ENCODE peak calls at places on chromosomes 16 and 17, in ten cellular contexts. E is transverse colon; Y is CD4-positive, CD25-positive, alpha-beta regulatory T cell; R is pancreas; K is heart left ventricle; G is DND-41; P is CD8-positive, alpha-beta memory T cell; I is brain microvascular endothelial cell; L is mucosa of descending colon; Z is fibroblast of lung. A is an unnamed sample.

GRCh38 chr17:19024101-19025078 is 19.8 kb upstream of the FAM83G start:
- DNase-seq in R (peak; percentile 10), K (no peak), L (no peak), P (peak; percentile 45), Y (peak; percentile 14), I (peak; percentile 25), Z (no peak), G (no peak), E (no peak), A (peak; percentile 26)

GRCh38 chr17:67867591-67867990 is 42.3 kb downstream of the BPTF start:
- DNase-seq in Z (no peak), G (no peak), L (no peak), R (no peak), P (peak; percentile 22), K (no peak), Y (no peak), E (no peak), I (no peak), A (peak; percentile 83)

GRCh38 chr16:56999409-57000270 is 10.3 kb downstream of the NLRC5 start:
- DNase-seq in G (no peak), I (no peak), P (peak; percentile 53), Z (no peak), E (no peak), R (no peak), Y (peak; percentile 31), K (no peak), L (no peak), A (no peak)

GRCh38 chr16:80966617-80967016 is 40.1 kb downstream of the CMC2 start:
- DNase-seq in E (no peak), K (no peak), Z (no peak), Y (no peak), I (no peak), P (no peak), R (no peak), L (no peak), G (no peak), A (no peak)

GRCh38 chr17:27473748-27474609 is 17.7 kb downstream of the KSR1 start:
- DNase-seq in G (peak; percentile 53), K (peak; percentile 64), R (peak; percentile 65), L (peak; percentile 38), Y (peak; percentile 43), I (no peak), E (no peak), P (peak; percentile 34), Z (no peak), A (peak; percentile 50)

GRCh38 chr17:81337449-81337848 is 42.3 kb upstream of the SLC38A10 start:
- DNase-seq in I (no peak), Z (no peak), G (no peak), P (no peak), E (peak; percentile 67), K (peak; percentile 10), L (peak; percentile 74), R (peak; percentile 91), Y (no peak), A (no peak)

GRCh38 chr17:63419949-63420867 is 25.9 kb downstream of the CYB561 start:
- DNase-seq in R (no peak), G (no peak), Z (no peak), Y (peak; percentile 15), E (no peak), K (no peak), I (no peak), L (no peak), P (peak; percentile 38), A (peak; percentile 66)

GRCh38 chr17:43363926-43364285 is 34.9 kb upstream of the ARL4D start:
- DNase-seq in E (no peak), L (no peak), K (no peak), G (no peak), Z (no peak), Y (no peak), R (no peak), I (no peak), P (no peak), A (no peak)

GRCh38 chr16:23298290-23298689 is 3.8 kb upstream of the SCNN1B start:
- DNase-seq in R (no peak), P (no peak), Z (no peak), Y (no peak), I (no peak), L (no peak), E (no peak), G (no peak), K (no peak), A (no peak)

GRCh38 chr16:23301251-23302044 is 654 bp upstream of the SCNN1B start:
- DNase-seq in Z (no peak), I (no peak), E (no peak), R (no peak), L (no peak), P (no peak), Y (no peak), G (no peak), K (no peak), A (no peak)

GRCh38 chr16:23303685-23304084 is 1.6 kb downstream of the SCNN1B start:
- DNase-seq in R (no peak), E (no peak), L (no peak), K (no peak), Y (no peak), G (no peak), P (no peak), I (no peak), Z (no peak), A (no peak)

GRCh38 chr16:23304620-23305019 is 2.5 kb downstream of the SCNN1B start:
- DNase-seq in P (no peak), G (no peak), K (no peak), E (no peak), Z (no peak), L (no peak), Y (no peak), I (no peak), R (no peak), A (no peak)

DNA sequence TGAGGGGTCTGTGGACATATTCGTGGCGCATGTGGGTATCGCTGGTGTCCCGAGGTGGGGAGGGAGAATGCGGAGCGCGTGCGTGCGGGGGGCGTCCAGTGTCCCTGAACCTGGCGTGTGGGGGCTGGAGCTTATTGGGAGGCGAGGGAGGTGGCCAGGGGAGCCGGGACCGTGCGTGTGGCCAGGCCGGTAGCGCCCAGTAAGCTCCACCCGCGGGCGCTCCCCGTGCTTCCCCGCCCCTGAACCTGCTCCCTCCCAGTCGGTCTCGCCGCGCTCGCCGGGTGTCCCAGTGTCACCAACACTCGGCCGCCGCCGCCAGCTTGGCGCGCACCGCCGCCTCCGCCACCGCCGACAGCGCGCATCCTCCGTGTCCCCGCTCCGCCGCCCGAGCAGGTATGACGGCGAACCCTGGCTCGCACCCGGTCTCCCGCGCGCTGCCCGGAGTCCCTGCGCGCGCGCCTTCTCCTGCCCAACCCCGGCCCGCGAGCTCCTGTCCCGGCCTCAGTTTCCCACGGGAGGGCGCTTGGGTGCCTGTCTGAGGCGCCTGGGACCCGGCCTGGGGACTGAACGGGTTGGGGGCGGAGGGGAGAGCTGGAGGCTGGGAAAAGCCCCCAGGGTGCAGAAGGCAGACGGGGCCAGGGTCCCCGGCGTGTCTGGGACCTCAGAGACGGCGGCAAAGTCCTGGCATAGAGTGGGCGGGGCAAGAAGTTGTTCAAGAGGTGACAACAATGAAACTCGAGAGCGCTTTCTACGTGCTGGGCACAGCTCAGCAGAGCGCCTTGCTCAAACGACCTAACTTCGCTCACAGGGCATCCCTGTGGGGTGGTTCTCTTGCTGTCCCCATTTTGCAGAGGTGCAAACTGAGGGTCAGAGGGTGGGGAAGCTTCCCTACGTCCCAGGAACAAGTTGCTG is at the start of gene SCNN1B:
- DNase-seq in P (no peak), L (peak; percentile 71), R (peak; percentile 32), E (peak; percentile 86), K (no peak), I (no peak), Z (no peak), Y (no peak), G (no peak), A (no peak)
- H3K4me3 ChIP-seq in P (no peak within 1 kb of the TSS), L (peak within 1 kb of the TSS; percentile 37), R (peak within 1 kb of the TSS; percentile 50), E (peak within 1 kb of the TSS; percentile 60), K (no peak within 1 kb of the TSS), I (no peak within 1 kb of the TSS), Z (no peak within 1 kb of the TSS), Y (no peak within 1 kb of the TSS), G (no peak within 1 kb of the TSS), A (no peak within 1 kb of the TSS)

GRCh38 chr17:74670329-74670728 is 42.4 kb downstream of the CD300LF start:
- DNase-seq in L (no peak), Z (no peak), P (no peak), G (no peak), R (no peak), E (no peak), Y (no peak), K (no peak), I (no peak), A (no peak)

GRCh38 chr17:74671031-74671771 is 41.5 kb downstream of the CD300LF start:
- DNase-seq in P (peak; percentile 60), Y (peak; percentile 60), E (peak; percentile 62), L (peak; percentile 84), K (peak; percentile 75), Z (peak; percentile 71), I (peak; percentile 74), R (peak; percentile 69), G (peak; percentile 33), A (peak; percentile 40)
- H3K4me3 ChIP-seq in P (no peak overlapping the region), Y (no peak overlapping the region), E (no peak overlapping the region), L (no peak overlapping the region), K (no peak overlapping the region), Z (no peak overlapping the region), I (no peak overlapping the region), R (no peak overlapping the region), G (no peak overlapping the region), A (no peak overlapping the region)

GRCh38 chr16:50485232-50485631 is 63.0 kb upstream of the NKD1 start:
- DNase-seq in L (no peak), G (no peak), Z (no peak), Y (no peak), I (no peak), K (no peak), R (no peak), E (no peak), P (no peak), A (no peak)
- H3K4me3 ChIP-seq in L (no peak overlapping the region), G (no peak overlapping the region), Z (no peak overlapping the region), Y (no peak overlapping the region), I (no peak overlapping the region), K (no peak overlapping the region), R (no peak overlapping the region), E (no peak overlapping the region), P (no peak overlapping the region), A (no peak overlapping the region)

GRCh38 chr17:35160354-35161201 is 13.0 kb downstream of the UNC45B start:
- DNase-seq in E (no peak), Y (peak; percentile 22), Z (no peak), I (no peak), P (peak; percentile 78), L (no peak), G (no peak), R (no peak), K (no peak), A (peak; percentile 90)

GRCh38 chr17:35161281-35161761 is 13.7 kb downstream of the UNC45B start:
- DNase-seq in G (no peak), R (no peak), K (no peak), P (peak; percentile 50), L (no peak), E (no peak), Y (peak; percentile 53), Z (no peak), I (no peak), A (peak; percentile 59)

GRCh38 chr17:35163886-35164285 is 16.3 kb downstream of the UNC45B start:
- DNase-seq in Y (no peak), K (no peak), Z (no peak), I (no peak), E (no peak), L (no peak), G (no peak), R (no peak), P (no peak), A (no peak)

GRCh38 chr17:35162755-35163154 is 15.1 kb downstream of the UNC45B start:
- DNase-seq in P (no peak), E (no peak), I (no peak), K (no peak), L (no peak), G (no peak), Y (no peak), Z (no peak), R (no peak), A (no peak)

GRCh38 chr17:35159926-35160325 is 12.3 kb downstream of the UNC45B start:
- DNase-seq in G (no peak), E (no peak), L (no peak), R (no peak), P (no peak), Y (no peak), Z (no peak), K (no peak), I (no peak), A (no peak)
- H3K4me3 ChIP-seq in G (no peak overlapping the region), E (no peak overlapping the region), L (no peak overlapping the region), R (no peak overlapping the region), P (no peak overlapping the region), Y (no peak overlapping the region), Z (no peak overlapping the region), K (no peak overlapping the region), I (no peak overlapping the region), A (no peak overlapping the region)